ENCODE peak calls at places on chromosomes 12 and 14, in nine cellular contexts. One of them, this sample, is unnamed.

GRCh38 chr12:72207094-72207493 is 65.1 kb upstream of the TRHDE start:
- DNase-seq in A549: no peak
- DNase-seq in COR-L47: no peak
- DNase-seq in central memory CD4-positive, alpha-beta T cell: no peak
- DNase-seq in stimulated activated CD8-positive, alpha-beta memory T cell treated with anti-CD3 and anti-CD28 coated beads, Interleukin-2, amount 100 ng/mL, for 48 hours: no peak
- DNase-seq in AG09309: no peak
- DNase-seq in dorsolateral prefrontal cortex: no peak
- DNase-seq in globus pallidus: no peak
- DNase-seq in activated CD8-positive, alpha-beta memory T cell treated with anti-CD3 and anti-CD28 coated beads, Interleukin-2, amount 50 U/mL, for 4 hours: no peak
- DNase-seq in this sample: no peak

GRCh38 chr12:57522887-57523705 is 472 bp downstream of the MBD6 start:
- DNase-seq in A549: no peak
- DNase-seq in COR-L47: peak; percentile 19
- DNase-seq in central memory CD4-positive, alpha-beta T cell: no peak
- DNase-seq in stimulated activated CD8-positive, alpha-beta memory T cell treated with anti-CD3 and anti-CD28 coated beads, Interleukin-2, amount 100 ng/mL, for 48 hours: no peak
- DNase-seq in AG09309: no peak
- DNase-seq in dorsolateral prefrontal cortex: no peak
- DNase-seq in globus pallidus: peak; percentile 63
- DNase-seq in activated CD8-positive, alpha-beta memory T cell treated with anti-CD3 and anti-CD28 coated beads, Interleukin-2, amount 50 U/mL, for 4 hours: peak; percentile 51
- DNase-seq in this sample: no peak

GRCh38 chr12:114779203-114779602 is 95.2 kb upstream of the TBX3 start:
- DNase-seq in A549: no peak
- DNase-seq in COR-L47: no peak
- DNase-seq in central memory CD4-positive, alpha-beta T cell: no peak
- DNase-seq in stimulated activated CD8-positive, alpha-beta memory T cell treated with anti-CD3 and anti-CD28 coated beads, Interleukin-2, amount 100 ng/mL, for 48 hours: no peak
- DNase-seq in AG09309: no peak
- DNase-seq in dorsolateral prefrontal cortex: no peak
- DNase-seq in globus pallidus: no peak
- DNase-seq in activated CD8-positive, alpha-beta memory T cell treated with anti-CD3 and anti-CD28 coated beads, Interleukin-2, amount 50 U/mL, for 4 hours: no peak
- DNase-seq in this sample: no peak

GRCh38 chr12:15590180-15590826 is 198.9 kb downstream of the EPS8 start:
- DNase-seq in A549: peak; percentile 78
- DNase-seq in COR-L47: no peak
- DNase-seq in central memory CD4-positive, alpha-beta T cell: peak; percentile 57
- DNase-seq in stimulated activated CD8-positive, alpha-beta memory T cell treated with anti-CD3 and anti-CD28 coated beads, Interleukin-2, amount 100 ng/mL, for 48 hours: no peak
- DNase-seq in AG09309: peak; percentile 37
- DNase-seq in dorsolateral prefrontal cortex: no peak
- DNase-seq in globus pallidus: peak; percentile 68
- DNase-seq in activated CD8-positive, alpha-beta memory T cell treated with anti-CD3 and anti-CD28 coated beads, Interleukin-2, amount 50 U/mL, for 4 hours: peak; percentile 30
- DNase-seq in this sample: peak; percentile 41

GRCh38 chr12:54666008-54666407 is 17.8 kb upstream of the DCD start:
- DNase-seq in A549: no peak
- DNase-seq in COR-L47: no peak
- DNase-seq in central memory CD4-positive, alpha-beta T cell: no peak
- DNase-seq in stimulated activated CD8-positive, alpha-beta memory T cell treated with anti-CD3 and anti-CD28 coated beads, Interleukin-2, amount 100 ng/mL, for 48 hours: no peak
- DNase-seq in AG09309: no peak
- DNase-seq in dorsolateral prefrontal cortex: no peak
- DNase-seq in globus pallidus: no peak
- DNase-seq in activated CD8-positive, alpha-beta memory T cell treated with anti-CD3 and anti-CD28 coated beads, Interleukin-2, amount 50 U/mL, for 4 hours: no peak
- DNase-seq in this sample: no peak

GRCh38 chr12:4450551-4451112 is 5.0 kb upstream of the FGF6 start:
- DNase-seq in A549: no peak
- DNase-seq in COR-L47: no peak
- DNase-seq in central memory CD4-positive, alpha-beta T cell: no peak
- DNase-seq in stimulated activated CD8-positive, alpha-beta memory T cell treated with anti-CD3 and anti-CD28 coated beads, Interleukin-2, amount 100 ng/mL, for 48 hours: no peak
- DNase-seq in AG09309: no peak
- DNase-seq in dorsolateral prefrontal cortex: no peak
- DNase-seq in globus pallidus: no peak
- DNase-seq in activated CD8-positive, alpha-beta memory T cell treated with anti-CD3 and anti-CD28 coated beads, Interleukin-2, amount 50 U/mL, for 4 hours: no peak
- DNase-seq in this sample: no peak

GRCh38 chr12:47361389-47362031 is 281.8 kb upstream of the AMIGO2 start:
- DNase-seq in A549: no peak
- DNase-seq in COR-L47: no peak
- DNase-seq in central memory CD4-positive, alpha-beta T cell: peak; percentile 23
- DNase-seq in stimulated activated CD8-positive, alpha-beta memory T cell treated with anti-CD3 and anti-CD28 coated beads, Interleukin-2, amount 100 ng/mL, for 48 hours: peak; percentile 34
- DNase-seq in AG09309: no peak
- DNase-seq in dorsolateral prefrontal cortex: no peak
- DNase-seq in globus pallidus: peak; percentile 31
- DNase-seq in activated CD8-positive, alpha-beta memory T cell treated with anti-CD3 and anti-CD28 coated beads, Interleukin-2, amount 50 U/mL, for 4 hours: peak; percentile 39
- DNase-seq in this sample: no peak

GRCh38 chr14:58640959-58641358 is 3.2 kb downstream of the DACT1 start:
- DNase-seq in A549: no peak
- DNase-seq in COR-L47: no peak
- DNase-seq in central memory CD4-positive, alpha-beta T cell: no peak
- DNase-seq in stimulated activated CD8-positive, alpha-beta memory T cell treated with anti-CD3 and anti-CD28 coated beads, Interleukin-2, amount 100 ng/mL, for 48 hours: no peak
- DNase-seq in AG09309: no peak
- DNase-seq in dorsolateral prefrontal cortex: no peak
- DNase-seq in globus pallidus: no peak
- DNase-seq in activated CD8-positive, alpha-beta memory T cell treated with anti-CD3 and anti-CD28 coated beads, Interleukin-2, amount 50 U/mL, for 4 hours: no peak
- DNase-seq in this sample: no peak

GRCh38 chr12:124916370-124917134 is 2.1 kb upstream of the UBC start:
- DNase-seq in A549: no peak
- DNase-seq in COR-L47: no peak
- DNase-seq in central memory CD4-positive, alpha-beta T cell: no peak
- DNase-seq in stimulated activated CD8-positive, alpha-beta memory T cell treated with anti-CD3 and anti-CD28 coated beads, Interleukin-2, amount 100 ng/mL, for 48 hours: no peak
- DNase-seq in AG09309: peak; percentile 77
- DNase-seq in dorsolateral prefrontal cortex: no peak
- DNase-seq in globus pallidus: peak; percentile 85
- DNase-seq in activated CD8-positive, alpha-beta memory T cell treated with anti-CD3 and anti-CD28 coated beads, Interleukin-2, amount 50 U/mL, for 4 hours: no peak
- DNase-seq in this sample: no peak

GRCh38 chr14:103385994-103386491 is 828 bp downstream of the MARK3 start:
- DNase-seq in A549: no peak
- DNase-seq in COR-L47: no peak
- DNase-seq in central memory CD4-positive, alpha-beta T cell: peak; percentile 28
- DNase-seq in stimulated activated CD8-positive, alpha-beta memory T cell treated with anti-CD3 and anti-CD28 coated beads, Interleukin-2, amount 100 ng/mL, for 48 hours: peak; percentile 18
- DNase-seq in AG09309: no peak
- DNase-seq in dorsolateral prefrontal cortex: no peak
- DNase-seq in globus pallidus: peak; percentile 39
- DNase-seq in activated CD8-positive, alpha-beta memory T cell treated with anti-CD3 and anti-CD28 coated beads, Interleukin-2, amount 50 U/mL, for 4 hours: peak; percentile 36
- DNase-seq in this sample: no peak

This sample was measured in D721Med.